ENCODE peak calls at places on chromosomes 7 and 10, in four cellular contexts. A is mesendoderm, K is tibial nerve, O is AG04450. T is an unnamed sample.

GRCh38 chr7:12923971-12924370 is 236.5 kb downstream of the ARL4A start:
- DNase-seq in K (no peak), A (peak; percentile 24), O (no peak), T (no peak)

GRCh38 chr7:84799131-84799530 is 387.7 kb downstream of the SEMA3D start:
- DNase-seq in A (no peak), O (no peak), K (no peak), T (no peak)

GRCh38 chr10:83458611-83459010 is 680.7 kb upstream of the GHITM start:
- DNase-seq in K (no peak), A (no peak), O (no peak), T (no peak)

GRCh38 chr7:96739609-96740008 is 30.0 kb upstream of the SEM1 start:
- DNase-seq in A (peak; percentile 65), K (no peak), O (no peak), T (no peak)

GRCh38 chr7:28078036-28078901 is 102.3 kb downstream of the JAZF1 start:
- DNase-seq in A (no peak), O (no peak), K (no peak), T (no peak)

GRCh38 chr10:1736972-1737221 is 428 bp downstream of the ADARB2 start:
- DNase-seq in O (no peak), A (no peak), K (no peak), T (no peak)

GRCh38 chr10:8071666-8072065 is 17.2 kb downstream of the GATA3 start:
- DNase-seq in A (peak; percentile 96), K (no peak), O (no peak), T (no peak)

GRCh38 chr10:97406064-97406463 is 4.9 kb upstream of the RRP12 start:
- DNase-seq in K (no peak), O (no peak), A (no peak), T (no peak)

GRCh38 chr10:62479523-62479922 is 105.4 kb downstream of the ZNF365 start:
- DNase-seq in A (no peak), O (no peak), K (no peak), T (no peak)

GRCh38 chr7:73810991-73811360 is 19.8 kb upstream of the CLDN4 start:
- DNase-seq in O (no peak), A (no peak), K (no peak), T (no peak)

GRCh38 chr10:22665329-22665728 is 49.0 kb downstream of the PIP4K2A start:
- DNase-seq in K (no peak), O (no peak), A (no peak), T (no peak)

GRCh38 chr7:6164491-6164890 is 107.9 kb downstream of the CYTH3 start:
- DNase-seq in K (no peak), A (peak; percentile 50), O (no peak), T (no peak)

GRCh38 chr7:66281678-66282593 is 76.8 kb downstream of the TPST1 start:
- DNase-seq in O (peak; percentile 90), A (peak; percentile 34), K (peak; percentile 14), T (no peak)

DNA sequence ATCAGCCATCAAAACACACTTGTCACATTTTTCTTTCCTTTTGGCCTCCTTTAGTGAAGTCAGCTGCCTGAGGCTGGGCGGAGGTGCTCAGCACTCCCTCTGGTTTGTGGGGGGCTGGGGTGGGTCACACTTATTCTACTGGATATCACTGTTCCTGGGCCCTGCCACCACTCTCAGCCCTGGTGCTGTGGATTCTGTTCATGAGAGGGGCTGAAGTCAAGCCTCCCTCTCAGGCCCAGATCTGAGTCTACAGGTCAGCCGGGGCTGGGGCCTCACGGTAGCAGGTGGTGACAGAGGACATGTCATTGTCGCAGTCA is 180.8 kb upstream of the TNS3 start:
- DNase-seq in O (no peak), K (no peak), A (no peak), T (no peak)
- H3K27ac ChIP-seq in O (peak overlapping the region; percentile 97), K (peak overlapping the region; percentile 64), A (no peak overlapping the region), T (no peak overlapping the region)

GRCh38 chr10:89702121-89702480 is 711 bp downstream of the KIF20B start:
- DNase-seq in A (no peak), O (no peak), K (no peak), T (no peak)
- H3K27ac ChIP-seq in A (no peak overlapping the region), O (no peak overlapping the region), K (no peak overlapping the region), T (peak overlapping the region; percentile 85)

GRCh38 chr7:150567168-150567567 is at the start of gene GIMAP4:
- DNase-seq in A (no peak), K (no peak), O (no peak), T (no peak)

GRCh38 chr7:150567846-150568245 is 656 bp downstream of the GIMAP4 start:
- DNase-seq in A (no peak), K (no peak), O (no peak), T (no peak)

GRCh38 chr7:150569245-150569644 is 2.1 kb downstream of the GIMAP4 start:
- DNase-seq in O (no peak), A (no peak), K (no peak), T (no peak)

GRCh38 chr7:150566572-150566971 is 618 bp upstream of the GIMAP4 start:
- DNase-seq in K (no peak), O (no peak), A (no peak), T (no peak)

DNA sequence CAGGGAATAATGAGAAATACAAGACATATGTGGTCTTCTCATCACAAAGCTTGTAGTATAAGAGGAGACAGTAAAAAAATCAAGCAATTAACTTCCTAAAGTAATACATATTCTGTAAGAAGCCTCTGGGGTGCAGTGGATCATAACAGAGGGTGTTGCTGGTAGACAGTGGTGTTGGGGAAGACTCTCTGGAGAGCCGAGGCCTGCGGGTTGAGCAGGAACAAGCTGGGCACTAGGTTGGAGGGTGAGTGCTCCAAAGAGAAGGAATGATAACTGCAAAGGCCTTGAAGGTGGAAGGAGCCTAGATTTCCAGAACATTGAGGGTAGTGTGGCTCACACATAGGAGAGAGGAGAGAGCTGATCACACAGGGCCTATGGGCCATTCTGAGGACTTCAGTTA is 1.5 kb downstream of the GIMAP4 start:
- DNase-seq in A (no peak), O (no peak), K (no peak), T (no peak)
- H3K27ac ChIP-seq in A (no peak overlapping the region), O (no peak overlapping the region), K (peak overlapping the region; percentile 43), T (peak overlapping the region; percentile 75)

DNA sequence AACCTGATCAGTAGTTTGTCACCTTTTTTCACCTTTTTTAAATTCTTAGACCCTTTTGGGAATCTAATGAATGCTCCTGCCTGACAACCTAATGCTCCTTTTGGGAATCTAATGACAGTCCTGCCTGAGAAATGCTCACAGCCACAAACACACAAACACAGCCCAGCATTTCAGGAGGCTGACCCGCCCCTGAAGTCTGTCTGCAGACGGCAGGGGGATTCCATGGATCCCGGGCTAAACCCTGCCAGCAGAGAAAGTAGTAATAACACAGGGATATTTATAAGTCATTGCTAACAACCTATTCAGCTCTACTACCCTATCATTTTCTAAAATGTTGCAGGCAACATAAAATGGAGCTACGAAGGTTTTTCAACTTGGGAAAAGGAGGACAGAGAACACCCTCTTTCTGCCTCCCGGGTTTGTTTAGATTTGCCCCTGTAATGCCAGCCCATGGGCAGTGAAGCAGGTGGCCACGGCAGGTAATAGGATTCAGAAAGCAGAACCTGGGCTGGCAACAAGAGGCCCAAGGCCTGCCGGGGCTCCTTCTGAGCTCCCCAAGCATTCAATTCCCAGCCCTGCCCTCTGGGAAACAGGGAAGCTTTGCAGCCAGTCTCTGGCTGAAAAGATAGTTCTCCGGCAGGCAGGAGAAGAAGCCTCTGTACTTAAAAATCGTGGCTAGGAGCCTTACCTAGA is 65.2 kb downstream of the CREB3L2 start:
- DNase-seq in O (no peak), A (no peak), K (no peak), T (no peak)
- H3K27ac ChIP-seq in O (peak overlapping the region; percentile 63), A (no peak overlapping the region), K (peak overlapping the region; percentile 66), T (no peak overlapping the region)

DNA sequence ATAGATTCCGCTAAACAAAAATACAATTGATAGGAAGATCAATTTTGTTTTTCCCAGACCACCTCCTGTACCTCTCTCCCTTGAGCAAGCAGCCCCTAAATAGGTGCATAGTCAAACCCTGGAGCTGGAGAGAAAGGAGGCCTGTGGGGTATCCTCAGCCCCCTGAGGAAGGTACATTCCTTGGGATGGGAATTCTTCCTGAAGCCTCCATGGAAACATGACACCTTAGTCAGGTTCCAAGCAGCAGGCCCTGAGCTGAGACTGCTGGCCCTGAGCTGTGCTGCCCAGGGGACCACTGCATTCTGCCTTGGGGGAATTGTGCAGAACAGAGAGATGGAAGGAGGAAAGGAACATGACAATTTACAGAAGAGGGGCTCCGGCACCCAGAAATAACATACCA is 7.4 kb downstream of the HNRNPF start:
- DNase-seq in O (no peak), K (no peak), A (peak; percentile 90), T (no peak)
- H3K27ac ChIP-seq in O (no peak overlapping the region), K (no peak overlapping the region), A (no peak overlapping the region), T (peak overlapping the region; percentile 99)

DNA sequence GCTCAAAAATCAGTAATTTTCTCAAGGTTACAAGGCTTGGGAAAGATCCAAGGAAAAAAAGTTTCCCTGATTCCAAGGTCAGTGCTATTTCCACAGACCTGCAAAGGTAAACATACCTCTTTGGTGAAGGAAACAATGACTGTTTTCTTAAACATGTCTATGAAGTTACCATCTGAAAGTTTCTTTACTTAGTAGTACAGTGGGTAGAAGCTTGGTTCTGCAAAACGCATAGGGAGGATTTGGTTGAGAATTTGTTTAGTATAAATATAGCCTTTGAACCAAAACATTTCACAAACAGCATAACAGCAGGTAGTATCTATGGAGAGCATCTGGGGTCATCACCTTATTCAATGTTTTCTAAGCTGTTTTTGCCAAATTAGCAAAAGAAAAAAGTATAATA is 169.6 kb downstream of the CCSER2 start:
- DNase-seq in K (no peak), A (no peak), O (no peak), T (no peak)
- H3K27ac ChIP-seq in K (no peak overlapping the region), A (no peak overlapping the region), O (no peak overlapping the region), T (no peak overlapping the region)

GRCh38 chr7:141665208-141666035 is 36.5 kb downstream of the DENND11 start:
- DNase-seq in A (no peak), K (no peak), O (no peak), T (no peak)

GRCh38 chr7:141660259-141660658 is 41.7 kb downstream of the DENND11 start:
- DNase-seq in A (no peak), K (no peak), O (no peak), T (no peak)

GRCh38 chr7:141664450-141664849 is 37.5 kb downstream of the DENND11 start:
- DNase-seq in K (no peak), O (no peak), A (no peak), T (no peak)

GRCh38 chr7:141666071-141666470 is 35.9 kb downstream of the DENND11 start:
- DNase-seq in K (no peak), A (no peak), O (no peak), T (no peak)

DNA sequence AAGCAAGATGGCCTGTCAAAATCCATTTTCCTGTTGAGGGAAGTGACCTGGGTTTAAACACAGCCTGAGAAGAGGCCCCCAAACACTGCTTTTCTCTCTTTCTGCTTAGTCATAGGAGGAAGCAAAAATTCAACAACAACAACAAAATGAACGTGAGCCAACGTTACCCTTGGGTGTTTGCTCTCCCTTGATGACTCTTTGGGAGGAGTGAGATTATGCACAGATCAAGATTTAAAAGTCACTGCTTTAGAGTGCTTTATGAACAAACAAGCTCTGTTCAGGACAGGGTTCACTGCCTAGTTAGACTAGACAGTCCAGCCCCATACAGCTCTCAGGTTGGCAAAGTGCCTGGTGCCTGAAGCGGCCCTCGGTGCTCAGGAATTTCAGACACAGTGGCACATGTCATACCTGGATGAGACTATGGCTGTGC is 38.9 kb downstream of the DENND11 start:
- DNase-seq in A (no peak), O (no peak), K (no peak), T (no peak)
- H3K27ac ChIP-seq in A (no peak overlapping the region), O (no peak overlapping the region), K (no peak overlapping the region), T (no peak overlapping the region)

GRCh38 chr7:88539977-88540376 is 219.5 kb upstream of the ZNF804B start:
- DNase-seq in O (no peak), A (no peak), K (no peak), T (no peak)
- H3K27ac ChIP-seq in O (no peak overlapping the region), A (no peak overlapping the region), K (no peak overlapping the region), T (no peak overlapping the region)

T was measured in effector memory CD4-positive, alpha-beta T cell.